ENCODE peak calls at places on chromosomes 2 and 18, in nine cellular contexts. E, D, F, X, Q, Z, W, G and L are unnamed samples.

GRCh38 chr2:65366595-65367125 is 65.7 kb downstream of the SPRED2 start:
- DNase-seq in E (peak; percentile 96), D (peak; percentile 97), F (peak; percentile 97), X (peak; percentile 89), Q (peak; percentile 48), Z (no peak), W (no peak), G (peak; percentile 98), L (peak; percentile 96)

GRCh38 chr2:143284087-143284675 is 155.0 kb downstream of the ARHGAP15 start:
- DNase-seq in E (no peak), D (peak; percentile 34), F (peak; percentile 46), X (peak; percentile 2), Q (no peak), Z (peak; percentile 13), W (no peak), G (peak; percentile 65), L (peak; percentile 58)

GRCh38 chr2:156331572-156332451 is 709 bp downstream of the NR4A2 start:
- DNase-seq in E (peak; percentile 73), D (peak; percentile 73), F (peak; percentile 80), X (no peak), Q (peak; percentile 71), Z (peak; percentile 58), W (peak; percentile 78), G (peak; percentile 93), L (peak; percentile 88)

GRCh38 chr2:26560892-26561291 is 80.3 kb downstream of the CIB4 start:
- DNase-seq in E (no peak), D (no peak), F (no peak), X (no peak), Q (no peak), Z (no peak), W (no peak), G (no peak), L (no peak)

GRCh38 chr2:37631698-37632097 is 39.7 kb downstream of the CDC42EP3 start:
- DNase-seq in E (no peak), D (no peak), F (no peak), X (no peak), Q (no peak), Z (no peak), W (no peak), G (no peak), L (no peak)

GRCh38 chr18:61286867-61287266 is 46.4 kb upstream of the CDH20 start:
- DNase-seq in E (no peak), D (no peak), F (no peak), X (no peak), Q (no peak), Z (no peak), W (no peak), G (no peak), L (no peak)

GRCh38 chr2:179059026-179059680 is 9.2 kb upstream of the CCDC141 start:
- DNase-seq in E (no peak), D (no peak), F (no peak), X (no peak), Q (no peak), Z (no peak), W (no peak), G (no peak), L (no peak)

GRCh38 chr2:105496271-105496670 is 97.4 kb upstream of the FHL2 start:
- DNase-seq in E (no peak), D (no peak), F (no peak), X (no peak), Q (no peak), Z (no peak), W (peak; percentile 69), G (no peak), L (no peak)

GRCh38 chr2:28390241-28390856 is 2.3 kb upstream of the FOSL2 start:
- DNase-seq in E (peak; percentile 87), D (peak; percentile 92), F (peak; percentile 99), X (peak; percentile 74), Q (peak; percentile 92), Z (peak; percentile 87), W (peak; percentile 92), G (peak; percentile 94), L (peak; percentile 98)

GRCh38 chr18:3250237-3251107 is 2.9 kb downstream of the MYL12A start:
- DNase-seq in E (peak; percentile 48), D (peak; percentile 91), F (peak; percentile 72), X (no peak), Q (no peak), Z (no peak), W (no peak), G (peak; percentile 79), L (peak; percentile 83)

GRCh38 chr2:62181836-62182235 is 14.1 kb upstream of the B3GNT2 start:
- DNase-seq in E (no peak), D (no peak), F (no peak), X (no peak), Q (no peak), Z (no peak), W (no peak), G (no peak), L (no peak)

GRCh38 chr2:98884658-98885057 is 51.4 kb downstream of the CRACDL start:
- DNase-seq in E (no peak), D (no peak), F (no peak), X (no peak), Q (no peak), Z (peak; percentile 45), W (no peak), G (no peak), L (no peak)

GRCh38 chr2:175432793-175433192 is 251.3 kb upstream of the ATP5MC3 start:
- DNase-seq in E (no peak), D (no peak), F (no peak), X (no peak), Q (no peak), Z (no peak), W (no peak), G (no peak), L (no peak)

GRCh38 chr2:177708106-177708505 is 315.5 kb downstream of the AGPS start:
- DNase-seq in E (no peak), D (no peak), F (no peak), X (no peak), Q (no peak), Z (no peak), W (no peak), G (no peak), L (no peak)

GRCh38 chr2:225614915-225615314 is 215.4 kb downstream of the NYAP2 start:
- DNase-seq in E (no peak), D (no peak), F (no peak), X (no peak), Q (no peak), Z (no peak), W (no peak), G (no peak), L (no peak)

GRCh38 chr2:237072067-237072931 is 13.4 kb upstream of the COPS8 start:
- DNase-seq in E (no peak), D (peak; percentile 43), F (peak; percentile 77), X (no peak), Q (peak; percentile 67), Z (peak; percentile 76), W (peak; percentile 76), G (peak; percentile 71), L (peak; percentile 77)

DNA sequence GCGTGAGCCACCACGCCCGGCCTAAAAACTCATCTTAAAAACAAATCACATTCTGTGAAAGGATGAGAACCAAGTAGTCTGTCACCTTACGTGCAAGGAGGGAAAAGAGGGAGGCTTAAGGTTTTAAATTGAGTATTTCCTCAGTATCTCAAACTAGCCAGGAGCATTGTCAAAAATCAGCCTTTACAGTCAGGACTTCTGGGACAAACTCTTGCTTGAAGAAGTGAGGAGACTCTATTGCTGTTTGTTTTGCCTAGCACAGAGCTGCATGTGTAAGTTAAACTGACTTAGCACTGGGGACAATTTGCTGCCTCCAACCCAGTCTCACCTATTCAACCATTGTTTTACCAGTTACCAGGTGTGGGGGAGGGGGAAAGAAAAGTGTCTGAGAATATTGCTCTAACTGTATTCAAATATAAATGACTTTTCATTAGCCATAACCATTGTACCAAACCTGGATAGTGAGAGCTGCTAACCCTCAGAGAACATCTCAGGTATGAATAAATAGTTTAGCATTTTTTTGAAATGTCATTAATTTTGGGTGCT is 3.6 kb downstream of the INO80D start:
- DNase-seq in E (no peak), D (no peak), F (no peak), X (no peak), Q (no peak), Z (no peak), W (no peak), G (no peak), L (no peak)
- H3K4me3 ChIP-seq in E (no peak overlapping the region), D (no peak overlapping the region), F (no peak overlapping the region), X (no peak overlapping the region), Q (no peak overlapping the region), Z (no peak overlapping the region), W (no peak overlapping the region), G (no peak overlapping the region), L (no peak overlapping the region)

GRCh38 chr2:217064234-217065103 is 204.6 kb upstream of the TNP1 start:
- DNase-seq in E (no peak), D (peak; percentile 76), F (peak; percentile 80), X (no peak), Q (peak; percentile 45), Z (no peak), W (peak; percentile 63), G (peak; percentile 68), L (peak; percentile 70)
- H3K4me3 ChIP-seq in E (no peak overlapping the region), D (no peak overlapping the region), F (no peak overlapping the region), X (no peak overlapping the region), Q (peak overlapping the region; percentile 18), Z (no peak overlapping the region), W (peak overlapping the region; percentile 7), G (peak overlapping the region; percentile 50), L (no peak overlapping the region)

DNA sequence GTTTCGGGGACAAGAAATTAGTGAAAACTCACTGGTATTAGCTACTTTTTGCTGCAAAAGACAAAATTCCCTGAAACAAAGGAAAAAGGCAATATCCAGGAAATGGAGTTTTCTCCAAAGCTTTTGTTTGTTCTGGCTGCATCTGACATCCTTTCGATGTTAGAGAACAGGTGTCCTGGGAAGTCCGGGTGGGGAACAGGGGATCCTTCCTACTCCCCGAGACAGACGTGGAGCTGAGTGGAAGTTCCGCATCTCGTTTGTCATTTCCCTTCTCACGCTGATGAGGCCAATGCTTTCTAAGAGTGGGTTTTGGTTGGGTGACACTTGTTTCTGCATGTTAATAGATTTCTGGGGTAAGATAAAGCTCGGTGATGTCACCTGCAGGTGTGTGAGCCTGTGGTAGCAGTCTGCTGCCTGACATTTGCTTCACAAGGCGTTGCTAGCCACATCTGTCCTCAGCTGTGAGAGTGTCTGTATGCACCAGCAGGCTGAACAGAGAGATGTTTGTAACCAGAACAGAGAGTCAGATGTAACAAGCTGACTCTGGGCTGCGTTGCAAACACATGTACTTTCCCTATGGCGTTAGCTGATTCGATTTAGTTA is 125.9 kb downstream of the ACOXL start:
- DNase-seq in E (no peak), D (no peak), F (no peak), X (no peak), Q (no peak), Z (no peak), W (no peak), G (no peak), L (no peak)
- H3K4me3 ChIP-seq in E (no peak overlapping the region), D (no peak overlapping the region), F (no peak overlapping the region), X (no peak overlapping the region), Q (no peak overlapping the region), Z (no peak overlapping the region), W (no peak overlapping the region), G (no peak overlapping the region), L (no peak overlapping the region)

DNA sequence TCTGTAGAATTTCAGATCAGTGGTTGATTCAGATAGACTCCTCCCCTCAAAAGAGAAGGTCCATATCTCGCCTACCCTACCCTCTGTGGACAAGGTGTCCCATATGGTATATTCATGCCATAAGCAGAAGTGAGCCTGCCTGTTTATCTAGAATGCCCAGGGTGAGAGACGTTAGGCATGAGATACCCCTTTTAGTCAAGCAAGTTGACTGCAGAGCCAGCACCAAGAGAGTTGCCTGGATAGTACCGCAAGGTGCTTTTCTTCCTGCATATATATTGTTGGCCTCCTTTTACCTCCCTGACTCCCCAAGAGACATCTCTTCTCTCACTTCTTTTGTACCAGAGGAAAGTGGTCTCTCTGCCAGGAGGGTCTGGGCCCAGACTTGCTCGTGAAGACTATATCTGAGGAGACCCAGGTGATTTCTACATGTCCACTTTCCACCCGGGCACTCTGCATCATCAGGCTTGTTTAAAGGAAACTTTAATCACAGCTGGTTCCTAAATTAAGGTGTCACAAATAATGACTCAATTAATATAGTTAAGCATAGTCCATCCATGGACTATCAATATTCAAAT is 4.0 kb downstream of the ITGA4 start:
- DNase-seq in E (no peak), D (no peak), F (no peak), X (no peak), Q (no peak), Z (no peak), W (no peak), G (no peak), L (no peak)
- H3K4me3 ChIP-seq in E (no peak overlapping the region), D (no peak overlapping the region), F (no peak overlapping the region), X (no peak overlapping the region), Q (no peak overlapping the region), Z (no peak overlapping the region), W (no peak overlapping the region), G (no peak overlapping the region), L (no peak overlapping the region)